ENCODE peak calls at places on chromosome 22, in eight cellular contexts. B is effector memory CD8-positive, alpha-beta T cell; F is GM23338; M is NCI-H2107; W is naive thymus-derived CD8-positive, alpha-beta T cell; Q is stimulated activated CD4-positive, alpha-beta T cell treated with anti-CD3 and anti-CD28 coated beads, Interleukin-4, amount 100 ng/mL, for 1 hour; O is stimulated activated CD8-positive, alpha-beta memory T cell treated with anti-CD3 and anti-CD28 coated beads, Interleukin-7, amount 100 ng/mL, for 1 hour; Y is globus pallidus. C is an unnamed sample.

GRCh38 chr22:46769191-46769675 is 6.8 kb downstream of the TBC1D22A start:
- DNase-seq in B (no peak), F (no peak), M (peak), W (no peak), Q (no peak), O (no peak), Y (peak), C (peak)

GRCh38 chr22:48180631-48181030 is 1418.2 kb downstream of the TBC1D22A start:
- DNase-seq in B (no peak), F (no peak), M (no peak), W (no peak), Q (no peak), O (no peak), Y (no peak), C (no peak)

GRCh38 chr22:47106806-47107205 is 344.4 kb downstream of the TBC1D22A start:
- DNase-seq in B (no peak), F (no peak), M (no peak), W (no peak), Q (no peak), O (no peak), Y (no peak), C (no peak)

GRCh38 chr22:49670610-49671330 is 156.9 kb downstream of the BRD1 start:
- DNase-seq in B (no peak), F (no peak), M (no peak), W (no peak), Q (peak), O (no peak), Y (no peak), C (no peak)

GRCh38 chr22:29183971-29184595 is 21.6 kb upstream of the EMID1 start:
- DNase-seq in B (no peak), F (no peak), M (no peak), W (no peak), Q (no peak), O (no peak), Y (no peak), C (no peak)

GRCh38 chr22:19693981-19694670 is 20.2 kb upstream of the SEPTIN5 start:
- DNase-seq in B (no peak), F (no peak), M (no peak), W (no peak), Q (no peak), O (no peak), Y (no peak), C (no peak)

GRCh38 chr22:37282385-37282677 is at the start of gene CYTH4:
- DNase-seq in B (peak), F (no peak), M (no peak), W (peak), Q (peak), O (peak), Y (no peak), C (no peak)

GRCh38 chr22:38397189-38398097 is 57.6 kb downstream of the KCNJ4 start:
- DNase-seq in B (peak), F (peak), M (no peak), W (no peak), Q (peak), O (no peak), Y (no peak), C (peak)

GRCh38 chr22:30947821-30948454 is 20.6 kb downstream of the MORC2 start:
- DNase-seq in B (no peak), F (peak), M (no peak), W (no peak), Q (no peak), O (no peak), Y (peak), C (peak)

GRCh38 chr22:39384750-39385480 is 14.7 kb upstream of the TAB1 start:
- DNase-seq in B (no peak), F (peak), M (peak), W (no peak), Q (no peak), O (no peak), Y (no peak), C (no peak)

GRCh38 chr22:38614331-38615122 is 41.7 kb downstream of the FAM227A start:
- DNase-seq in B (no peak), F (no peak), M (no peak), W (no peak), Q (no peak), O (no peak), Y (no peak), C (peak)

GRCh38 chr22:42439821-42440674 is 7.8 kb upstream of the NFAM1 start:
- DNase-seq in B (no peak), F (no peak), M (no peak), W (no peak), Q (no peak), O (no peak), Y (no peak), C (no peak)

GRCh38 chr22:26979294-26979693 is 321.9 kb downstream of the MIAT start:
- DNase-seq in B (no peak), F (peak), M (no peak), W (no peak), Q (no peak), O (no peak), Y (no peak), C (no peak)

GRCh38 chr22:30873661-30874060 is 94.9 kb downstream of the MORC2 start:
- DNase-seq in B (no peak), F (no peak), M (no peak), W (no peak), Q (no peak), O (no peak), Y (no peak), C (no peak)

GRCh38 chr22:19723990-19724827 is 870 bp downstream of the GP1BB start:
- DNase-seq in B (no peak), F (peak), M (no peak), W (no peak), Q (peak), O (no peak), Y (no peak), C (no peak)

GRCh38 chr22:17258015-17258827 is 39.0 kb upstream of the ADA2 start:
- DNase-seq in B (no peak), F (peak), M (peak), W (peak), Q (peak), O (no peak), Y (peak), C (peak)

GRCh38 chr22:44723801-44724200 is 21.8 kb downstream of the PRR5 start:
- DNase-seq in B (no peak), F (no peak), M (no peak), W (no peak), Q (no peak), O (no peak), Y (no peak), C (peak)

C was measured in myocyte.